ENCODE peak calls at places on chromosome 19, in four cellular contexts. A is HCT116, N is HepG2, J is SK-N-SH. C is an unnamed sample.

GRCh38 chr19:5664515-5664914 is 15.8 kb downstream of the MICOS13 start:
- DNase-seq in A (no peak), N (no peak), J (no peak), C (no peak)

GRCh38 chr19:11507370-11508078 is 1.9 kb upstream of the ZNF653 start:
- DNase-seq in A (no peak), N (no peak), J (no peak), C (no peak)

GRCh38 chr19:28485300-28485699 is 727.7 kb downstream of the UQCRFS1 start:
- DNase-seq in A (no peak), N (no peak), J (no peak), C (no peak)

GRCh38 chr19:17136026-17136425 is 60.4 kb downstream of the MYO9B start:
- DNase-seq in A (no peak), N (no peak), J (no peak), C (no peak)

GRCh38 chr19:2616741-2617392 is 85.6 kb downstream of the GNG7 start:
- DNase-seq in A (no peak), N (peak), J (no peak), C (no peak)

GRCh38 chr19:18596752-18597157 is 8.2 kb downstream of the REX1BD start:
- DNase-seq in A (peak), N (peak), J (peak), C (peak)

GRCh38 chr19:17829855-17830566 is 8.7 kb upstream of the INSL3 start:
- DNase-seq in A (peak), N (no peak), J (peak), C (peak)

GRCh38 chr19:31666126-31666525 is 316.9 kb upstream of the TSHZ3 start:
- DNase-seq in A (no peak), N (no peak), J (no peak), C (no peak)

GRCh38 chr19:48492925-48493717 is 18.5 kb downstream of the LMTK3 start:
- DNase-seq in A (peak), N (peak), J (peak), C (peak)

GRCh38 chr19:28312269-28312668 is 900.7 kb downstream of the UQCRFS1 start:
- DNase-seq in A (no peak), N (no peak), J (no peak), C (no peak)

GRCh38 chr19:33379151-33379829 is 5.8 kb downstream of the CEBPG start:
- DNase-seq in A (no peak), N (no peak), J (no peak), C (no peak)

GRCh38 chr19:36420961-36421748 is 2.7 kb upstream of the ZFP82 start:
- DNase-seq in A (no peak), N (no peak), J (peak), C (peak)

GRCh38 chr19:55031178-55031577 is 6.9 kb downstream of the GP6 start:
- DNase-seq in A (no peak), N (no peak), J (no peak), C (no peak)

GRCh38 chr19:49433240-49433901 is 8.0 kb downstream of the SLC17A7 start:
- DNase-seq in A (no peak), N (no peak), J (no peak), C (no peak)

GRCh38 chr19:40576181-40576584 is 490 bp upstream of the SHKBP1 start:
- DNase-seq in A (no peak), N (no peak), J (no peak), C (peak)

GRCh38 chr19:18098891-18099622 is 1.5 kb downstream of the MAST3 start:
- DNase-seq in A (no peak), N (no peak), J (no peak), C (no peak)

GRCh38 chr19:33022472-33023116 is 42.1 kb downstream of the RHPN2 start:
- DNase-seq in A (no peak), N (no peak), J (no peak), C (peak)

GRCh38 chr19:46404039-46404883 is 9.1 kb downstream of the CCDC8 start:
- DNase-seq in A (no peak), N (peak), J (no peak), C (no peak)

GRCh38 chr19:55321466-55321865 is 3.7 kb downstream of the TMEM150B start:
- DNase-seq in A (no peak), N (no peak), J (no peak), C (no peak)

GRCh38 chr19:49570138-49570856 is 10.1 kb downstream of the NOSIP start:
- DNase-seq in A (peak), N (peak), J (peak), C (peak)

GRCh38 chr19:8147579-8147978 is 1.8 kb downstream of the FBN3 start:
- DNase-seq in A (no peak), N (no peak), J (no peak), C (no peak)

GRCh38 chr19:33864311-33864850 is 67.7 kb downstream of the KCTD15 start:
- DNase-seq in A (no peak), N (no peak), J (no peak), C (peak)

DNA sequence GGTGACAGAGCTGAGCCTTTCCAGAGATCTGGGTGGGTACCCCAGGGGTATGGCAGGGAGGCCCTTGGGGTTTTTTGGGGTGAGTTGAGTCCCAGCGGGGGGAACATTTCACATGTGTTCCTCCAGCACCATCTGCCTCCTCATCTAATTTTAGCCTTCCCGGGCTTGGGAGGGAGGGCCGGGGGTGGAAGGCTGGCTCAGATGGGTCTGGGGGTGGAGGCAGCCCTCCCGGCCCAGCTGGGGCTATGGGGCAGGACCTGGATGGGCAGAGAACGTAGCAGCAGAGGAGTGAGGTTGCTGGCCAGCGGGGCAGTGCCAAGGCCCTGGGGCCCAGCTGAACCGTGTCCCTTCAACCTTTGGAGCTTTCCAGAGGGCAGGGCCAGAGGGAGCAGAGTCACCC is 23.5 kb downstream of the ADGRL1 start:
- DNase-seq in A (no peak), N (no peak), J (peak), C (no peak)
- TF ChIP-seq JUND in A (no peak), N (no peak), J (no peak), C (no peak)

GRCh38 chr19:10052602-10053360 is 33.3 kb upstream of the SHFL start:
- DNase-seq in A (no peak), N (no peak), J (no peak), C (no peak)
- TF ChIP-seq JUND in A (no peak), N (no peak), J (no peak), C (no peak)

GRCh38 chr19:43905897-43906296 is 29.2 kb downstream of the ZNF45 start:
- DNase-seq in A (no peak), N (no peak), J (no peak), C (no peak)

GRCh38 chr19:43906774-43907173 is 28.3 kb downstream of the ZNF45 start:
- DNase-seq in A (no peak), N (no peak), J (no peak), C (no peak)

GRCh38 chr19:43895727-43896126 is 39.4 kb downstream of the ZNF45 start:
- DNase-seq in A (no peak), N (no peak), J (no peak), C (no peak)

GRCh38 chr19:43902399-43902798 is 32.7 kb downstream of the ZNF45 start:
- DNase-seq in A (no peak), N (no peak), J (no peak), C (no peak)

GRCh38 chr19:43901395-43902390 is 33.4 kb downstream of the ZNF45 start:
- DNase-seq in A (no peak), N (peak), J (peak), C (no peak)
- TF ChIP-seq JUND in A (no peak), N (no peak), J (no peak), C (no peak)

GRCh38 chr19:51317968-51318367 is 6.5 kb downstream of the IGLON5 start:
- DNase-seq in A (no peak), N (no peak), J (no peak), C (no peak)

GRCh38 chr19:51320258-51320657 is 8.8 kb downstream of the IGLON5 start:
- DNase-seq in A (no peak), N (no peak), J (peak), C (no peak)

GRCh38 chr19:51318687-51319675 is 7.5 kb downstream of the IGLON5 start:
- DNase-seq in A (no peak), N (no peak), J (no peak), C (peak)

GRCh38 chr19:51316688-51317087 is 5.2 kb downstream of the IGLON5 start:
- DNase-seq in A (no peak), N (no peak), J (no peak), C (no peak)

GRCh38 chr19:51317381-51317780 is 5.9 kb downstream of the IGLON5 start:
- DNase-seq in A (no peak), N (no peak), J (no peak), C (no peak)
- TF ChIP-seq JUND in A (no peak), N (no peak), J (no peak), C (no peak)

GRCh38 chr19:53768401-53768800 is 55.7 kb downstream of the NLRP12 start:
- DNase-seq in A (no peak), N (no peak), J (no peak), C (no peak)

GRCh38 chr19:53771133-53771532 is 53.0 kb downstream of the NLRP12 start:
- DNase-seq in A (no peak), N (no peak), J (no peak), C (peak)

GRCh38 chr19:53775524-53775923 is 48.6 kb downstream of the NLRP12 start:
- DNase-seq in A (no peak), N (peak), J (no peak), C (no peak)

GRCh38 chr19:53774011-53774410 is 50.1 kb downstream of the NLRP12 start:
- DNase-seq in A (no peak), N (no peak), J (no peak), C (no peak)

GRCh38 chr19:53772943-53773342 is 51.2 kb downstream of the NLRP12 start:
- DNase-seq in A (peak), N (peak), J (peak), C (peak)
- TF ChIP-seq JUND in A (no peak), N (no peak), J (no peak), C (no peak)

GRCh38 chr19:542173-542866 is 1.5 kb upstream of the GZMM start:
- DNase-seq in A (no peak), N (no peak), J (no peak), C (no peak)
- TF ChIP-seq JUND in A (no peak), N (no peak), J (no peak), C (no peak)